ENCODE peak calls at places on chromosomes 5 and 9, in ten cellular contexts. D is HuH-7.5; Y is stimulated activated CD8-positive, alpha-beta memory T cell treated with anti-CD3 and anti-CD28 coated beads, Interleukin-2, amount 100 ng/mL, for 48 hours; L is fibroblast of mammary gland; G is GM20000; A is hippocampal formation; R is astrocyte of the hippocampus; V is Right ventricle myocardium inferior; N is fibroblast of lung; X is cardiac fibroblast. Z is an unnamed sample.

GRCh38 chr9:135281661-135282000 is 194.2 kb downstream of the OLFM1 start:
- DNase-seq in D (no peak), Y (no peak), L (no peak), G (no peak), A (no peak), R (no peak), V (no peak), N (no peak), X (no peak), Z (no peak)

GRCh38 chr5:1521671-1522600 is 1.8 kb downstream of the LPCAT1 start:
- DNase-seq in D (no peak), Y (no peak), L (peak; percentile 84), G (no peak), A (no peak), R (peak; percentile 84), V (no peak), N (peak; percentile 72), X (peak; percentile 75), Z (peak; percentile 61)

GRCh38 chr9:95373069-95373681 is 55.7 kb upstream of the FANCC start:
- DNase-seq in D (no peak), Y (no peak), L (no peak), G (no peak), A (no peak), R (peak; percentile 70), V (no peak), N (no peak), X (no peak), Z (no peak)

GRCh38 chr5:140327589-140327988 is 18.8 kb downstream of the HBEGF start:
- DNase-seq in D (no peak), Y (no peak), L (peak; percentile 48), G (no peak), A (no peak), R (peak; percentile 74), V (no peak), N (peak; percentile 56), X (peak; percentile 82), Z (no peak)

GRCh38 chr5:37494756-37495155 is 115.6 kb downstream of the WDR70 start:
- DNase-seq in D (no peak), Y (no peak), L (peak; percentile 43), G (no peak), A (no peak), R (peak; percentile 18), V (no peak), N (peak; percentile 9), X (peak; percentile 23), Z (no peak)

GRCh38 chr9:130857864-130858730 is 23.0 kb downstream of the ABL1 start:
- DNase-seq in D (no peak), Y (no peak), L (peak; percentile 95), G (no peak), A (no peak), R (peak; percentile 95), V (peak; percentile 72), N (peak; percentile 80), X (peak; percentile 96), Z (no peak)

GRCh38 chr5:96699186-96699820 is 37.1 kb downstream of the CAST start:
- DNase-seq in D (no peak), Y (no peak), L (peak; percentile 49), G (no peak), A (no peak), R (peak; percentile 45), V (no peak), N (no peak), X (no peak), Z (no peak)

GRCh38 chr9:70614786-70615565 is 200.5 kb upstream of the KLF9 start:
- DNase-seq in D (no peak), Y (no peak), L (no peak), G (no peak), A (peak; percentile 75), R (no peak), V (no peak), N (no peak), X (no peak), Z (peak; percentile 80)

GRCh38 chr9:108776920-108777650 is 78.7 kb downstream of the ACTL7B start:
- DNase-seq in D (no peak), Y (no peak), L (peak; percentile 12), G (no peak), A (no peak), R (peak; percentile 95), V (no peak), N (peak; percentile 38), X (peak; percentile 51), Z (no peak)

GRCh38 chr5:67263656-67264055 is 67.1 kb upstream of the CD180 start:
- DNase-seq in D (no peak), Y (no peak), L (no peak), G (no peak), A (no peak), R (no peak), V (no peak), N (no peak), X (no peak), Z (no peak)